ENCODE peak calls at places on chromosomes 7 and 10, in eight cellular contexts. One of them, this sample, is unnamed.

GRCh38 chr7:69430502-69431145 is 167.7 kb upstream of the AUTS2 start:
- DNase-seq in foreskin fibroblast: no peak
- DNase-seq in tibial artery: no peak
- DNase-seq in neural progenitor cell: peak
- DNase-seq in tibial nerve: peak
- DNase-seq in lower lobe of right lung: no peak
- DNase-seq in transverse colon: peak
- DNase-seq in neural crest cell: no peak
- DNase-seq in this sample: no peak

GRCh38 chr10:62652564-62652963 is 152.0 kb upstream of the ADO start:
- DNase-seq in foreskin fibroblast: no peak
- DNase-seq in tibial artery: no peak
- DNase-seq in neural progenitor cell: no peak
- DNase-seq in tibial nerve: no peak
- DNase-seq in lower lobe of right lung: no peak
- DNase-seq in transverse colon: no peak
- DNase-seq in neural crest cell: no peak
- DNase-seq in this sample: no peak

GRCh38 chr7:159159731-159160130 is 15.1 kb upstream of the VIPR2 start:
- DNase-seq in foreskin fibroblast: no peak
- DNase-seq in tibial artery: no peak
- DNase-seq in neural progenitor cell: no peak
- DNase-seq in tibial nerve: no peak
- DNase-seq in lower lobe of right lung: no peak
- DNase-seq in transverse colon: no peak
- DNase-seq in neural crest cell: no peak
- DNase-seq in this sample: no peak

GRCh38 chr7:151062399-151063211 is 3.2 kb downstream of the SLC4A2 start:
- DNase-seq in foreskin fibroblast: no peak
- DNase-seq in tibial artery: no peak
- DNase-seq in neural progenitor cell: peak
- DNase-seq in tibial nerve: no peak
- DNase-seq in lower lobe of right lung: peak
- DNase-seq in transverse colon: peak
- DNase-seq in neural crest cell: peak
- DNase-seq in this sample: peak

GRCh38 chr7:81632418-81632817 is 137.4 kb downstream of the HGF start:
- DNase-seq in foreskin fibroblast: no peak
- DNase-seq in tibial artery: no peak
- DNase-seq in neural progenitor cell: no peak
- DNase-seq in tibial nerve: no peak
- DNase-seq in lower lobe of right lung: no peak
- DNase-seq in transverse colon: no peak
- DNase-seq in neural crest cell: no peak
- DNase-seq in this sample: no peak

GRCh38 chr10:81309041-81309552 is 565.9 kb upstream of the NRG3 start:
- DNase-seq in foreskin fibroblast: no peak
- DNase-seq in tibial artery: no peak
- DNase-seq in neural progenitor cell: no peak
- DNase-seq in tibial nerve: no peak
- DNase-seq in lower lobe of right lung: no peak
- DNase-seq in transverse colon: no peak
- DNase-seq in neural crest cell: no peak
- DNase-seq in this sample: no peak

GRCh38 chr10:30928742-30929141 is 102.9 kb downstream of the ZNF438 start:
- DNase-seq in foreskin fibroblast: no peak
- DNase-seq in tibial artery: no peak
- DNase-seq in neural progenitor cell: no peak
- DNase-seq in tibial nerve: no peak
- DNase-seq in lower lobe of right lung: no peak
- DNase-seq in transverse colon: no peak
- DNase-seq in neural crest cell: no peak
- DNase-seq in this sample: no peak

GRCh38 chr10:99676435-99676834 is 17.1 kb downstream of the ENTPD7 start:
- DNase-seq in foreskin fibroblast: peak
- DNase-seq in tibial artery: no peak
- DNase-seq in neural progenitor cell: no peak
- DNase-seq in tibial nerve: no peak
- DNase-seq in lower lobe of right lung: no peak
- DNase-seq in transverse colon: no peak
- DNase-seq in neural crest cell: no peak
- DNase-seq in this sample: no peak

GRCh38 chr7:521221-522070 is 1.8 kb upstream of the PDGFA start:
- DNase-seq in foreskin fibroblast: no peak
- DNase-seq in tibial artery: peak
- DNase-seq in neural progenitor cell: peak
- DNase-seq in tibial nerve: no peak
- DNase-seq in lower lobe of right lung: peak
- DNase-seq in transverse colon: peak
- DNase-seq in neural crest cell: peak
- DNase-seq in this sample: no peak

GRCh38 chr7:103613655-103614642 is 167.9 kb upstream of the SLC26A5 start:
- DNase-seq in foreskin fibroblast: no peak
- DNase-seq in tibial artery: no peak
- DNase-seq in neural progenitor cell: peak
- DNase-seq in tibial nerve: no peak
- DNase-seq in lower lobe of right lung: no peak
- DNase-seq in transverse colon: no peak
- DNase-seq in neural crest cell: no peak
- DNase-seq in this sample: peak
- TF ChIP-seq CTCF in foreskin fibroblast: peak
- TF ChIP-seq CTCF in tibial artery: no peak
- TF ChIP-seq CTCF in neural progenitor cell: peak
- TF ChIP-seq CTCF in tibial nerve: no peak
- TF ChIP-seq CTCF in lower lobe of right lung: no peak
- TF ChIP-seq CTCF in transverse colon: no peak
- TF ChIP-seq CTCF in neural crest cell: no peak
- TF ChIP-seq CTCF in this sample: no peak

DNA sequence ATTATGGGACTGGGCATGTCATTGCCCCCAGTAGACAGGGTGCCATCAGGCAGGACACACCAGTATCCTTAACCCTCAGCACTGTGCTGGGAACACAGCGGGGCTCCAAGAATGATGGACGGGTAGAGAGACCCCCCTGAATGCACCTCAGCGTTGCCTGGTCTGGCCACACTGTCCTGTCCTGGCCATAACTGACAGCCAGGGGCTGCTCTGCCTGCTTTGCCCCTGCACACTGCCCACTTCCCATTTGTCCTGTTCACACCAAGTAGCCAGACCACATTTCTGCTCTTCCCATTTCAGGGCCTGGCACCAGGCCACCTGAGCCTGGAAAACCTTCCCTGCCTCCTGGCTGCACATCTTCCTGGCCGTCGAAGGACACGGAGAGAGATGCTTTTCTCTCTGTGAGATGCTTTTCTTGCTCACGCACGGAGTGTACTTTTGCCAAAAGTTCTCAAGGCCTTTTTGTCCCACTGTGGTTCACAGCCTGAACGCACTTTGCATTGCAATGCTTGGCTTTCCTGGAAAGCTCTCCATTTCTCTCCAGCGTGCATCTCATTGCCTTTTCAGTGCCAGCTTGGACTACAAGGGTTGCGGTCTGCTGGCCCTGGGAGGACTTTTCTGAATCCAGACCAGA is 131.0 kb upstream of the EEPD1 start:
- DNase-seq in foreskin fibroblast: no peak
- DNase-seq in tibial artery: no peak
- DNase-seq in neural progenitor cell: no peak
- DNase-seq in tibial nerve: no peak
- DNase-seq in lower lobe of right lung: no peak
- DNase-seq in transverse colon: no peak
- DNase-seq in neural crest cell: no peak
- DNase-seq in this sample: no peak
- TF ChIP-seq CTCF in foreskin fibroblast: no peak
- TF ChIP-seq CTCF in tibial artery: no peak
- TF ChIP-seq CTCF in neural progenitor cell: no peak
- TF ChIP-seq CTCF in tibial nerve: no peak
- TF ChIP-seq CTCF in lower lobe of right lung: no peak
- TF ChIP-seq CTCF in transverse colon: no peak
- TF ChIP-seq CTCF in neural crest cell: no peak
- TF ChIP-seq CTCF in this sample: no peak

DNA sequence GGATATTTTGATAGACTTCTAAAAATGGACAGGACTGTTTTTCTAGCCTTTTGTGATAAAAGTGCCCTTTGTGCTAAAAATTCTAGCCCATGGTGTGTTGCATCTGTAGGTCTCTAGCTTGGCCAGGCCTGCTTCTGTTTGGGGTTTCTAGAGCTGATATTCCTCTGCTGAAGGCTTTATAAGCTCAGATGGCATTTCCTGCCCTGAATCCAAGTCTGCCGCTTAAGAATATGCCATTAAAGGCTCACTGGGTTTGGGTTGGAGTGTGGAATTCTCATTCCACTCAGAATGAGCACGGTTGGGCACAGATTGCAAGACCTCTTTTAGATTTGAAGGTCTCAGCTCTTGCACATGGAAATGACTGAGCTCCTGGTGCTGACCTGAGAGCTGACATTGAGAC is 49.4 kb upstream of the IGFBP3 start:
- DNase-seq in foreskin fibroblast: no peak
- DNase-seq in tibial artery: no peak
- DNase-seq in neural progenitor cell: no peak
- DNase-seq in tibial nerve: no peak
- DNase-seq in lower lobe of right lung: no peak
- DNase-seq in transverse colon: no peak
- DNase-seq in neural crest cell: no peak
- DNase-seq in this sample: no peak
- TF ChIP-seq CTCF in foreskin fibroblast: no peak
- TF ChIP-seq CTCF in tibial artery: no peak
- TF ChIP-seq CTCF in neural progenitor cell: no peak
- TF ChIP-seq CTCF in tibial nerve: no peak
- TF ChIP-seq CTCF in lower lobe of right lung: no peak
- TF ChIP-seq CTCF in transverse colon: no peak
- TF ChIP-seq CTCF in neural crest cell: no peak
- TF ChIP-seq CTCF in this sample: no peak

GRCh38 chr10:51397695-51398094 is 301.7 kb downstream of the CSTF2T start:
- DNase-seq in foreskin fibroblast: peak
- DNase-seq in tibial artery: peak
- DNase-seq in neural progenitor cell: no peak
- DNase-seq in tibial nerve: no peak
- DNase-seq in lower lobe of right lung: no peak
- DNase-seq in transverse colon: peak
- DNase-seq in neural crest cell: no peak
- DNase-seq in this sample: peak
- TF ChIP-seq CTCF in foreskin fibroblast: no peak
- TF ChIP-seq CTCF in tibial artery: no peak
- TF ChIP-seq CTCF in neural progenitor cell: no peak
- TF ChIP-seq CTCF in tibial nerve: no peak
- TF ChIP-seq CTCF in lower lobe of right lung: no peak
- TF ChIP-seq CTCF in transverse colon: no peak
- TF ChIP-seq CTCF in neural crest cell: no peak
- TF ChIP-seq CTCF in this sample: no peak

GRCh38 chr10:50393784-50394183 is 142.5 kb upstream of the ASAH2 start:
- DNase-seq in foreskin fibroblast: no peak
- DNase-seq in tibial artery: no peak
- DNase-seq in neural progenitor cell: no peak
- DNase-seq in tibial nerve: no peak
- DNase-seq in lower lobe of right lung: no peak
- DNase-seq in transverse colon: no peak
- DNase-seq in neural crest cell: no peak
- DNase-seq in this sample: peak

GRCh38 chr10:50396491-50397311 is 145.4 kb upstream of the ASAH2 start:
- DNase-seq in foreskin fibroblast: no peak
- DNase-seq in tibial artery: no peak
- DNase-seq in neural progenitor cell: no peak
- DNase-seq in tibial nerve: no peak
- DNase-seq in lower lobe of right lung: no peak
- DNase-seq in transverse colon: no peak
- DNase-seq in neural crest cell: no peak
- DNase-seq in this sample: no peak

GRCh38 chr10:50392966-50393718 is 141.8 kb upstream of the ASAH2 start:
- DNase-seq in foreskin fibroblast: no peak
- DNase-seq in tibial artery: no peak
- DNase-seq in neural progenitor cell: no peak
- DNase-seq in tibial nerve: no peak
- DNase-seq in lower lobe of right lung: no peak
- DNase-seq in transverse colon: no peak
- DNase-seq in neural crest cell: no peak
- DNase-seq in this sample: peak

GRCh38 chr10:50395279-50395678 is 144.0 kb upstream of the ASAH2 start:
- DNase-seq in foreskin fibroblast: peak
- DNase-seq in tibial artery: no peak
- DNase-seq in neural progenitor cell: no peak
- DNase-seq in tibial nerve: no peak
- DNase-seq in lower lobe of right lung: no peak
- DNase-seq in transverse colon: no peak
- DNase-seq in neural crest cell: no peak
- DNase-seq in this sample: peak

GRCh38 chr10:50394832-50395231 is 143.5 kb upstream of the ASAH2 start:
- DNase-seq in foreskin fibroblast: no peak
- DNase-seq in tibial artery: no peak
- DNase-seq in neural progenitor cell: no peak
- DNase-seq in tibial nerve: no peak
- DNase-seq in lower lobe of right lung: no peak
- DNase-seq in transverse colon: no peak
- DNase-seq in neural crest cell: no peak
- DNase-seq in this sample: peak
- TF ChIP-seq CTCF in foreskin fibroblast: no peak
- TF ChIP-seq CTCF in tibial artery: no peak
- TF ChIP-seq CTCF in neural progenitor cell: no peak
- TF ChIP-seq CTCF in tibial nerve: no peak
- TF ChIP-seq CTCF in lower lobe of right lung: no peak
- TF ChIP-seq CTCF in transverse colon: no peak
- TF ChIP-seq CTCF in neural crest cell: no peak
- TF ChIP-seq CTCF in this sample: no peak

This sample was measured in MCF 10A.